ENCODE peak calls at places on chromosome 12, in seven cellular contexts. V, U, I, A, Q, J and S are unnamed samples.

GRCh38 chr12:52454411-52455201 is 2.7 kb upstream of the KRT6B start:
- DNase-seq in V (no peak), U (peak), I (no peak), A (no peak), Q (peak), J (no peak), S (peak)

GRCh38 chr12:26245175-26245942 is 50.0 kb downstream of the SSPN start:
- DNase-seq in V (no peak), U (no peak), I (no peak), A (peak), Q (no peak), J (no peak), S (no peak)

GRCh38 chr12:14373202-14373601 is 7.7 kb downstream of the ATF7IP start:
- DNase-seq in V (no peak), U (no peak), I (no peak), A (no peak), Q (no peak), J (no peak), S (no peak)

GRCh38 chr12:81078469-81079196 is 754 bp downstream of the ACSS3 start:
- DNase-seq in V (no peak), U (no peak), I (no peak), A (no peak), Q (no peak), J (no peak), S (no peak)

GRCh38 chr12:131092911-131093901 is 139.5 kb downstream of the ADGRD1 start:
- DNase-seq in V (no peak), U (no peak), I (no peak), A (no peak), Q (no peak), J (peak), S (no peak)

GRCh38 chr12:59780605-59781135 is 184.8 kb downstream of the SLC16A7 start:
- DNase-seq in V (no peak), U (peak), I (no peak), A (no peak), Q (peak), J (no peak), S (no peak)

GRCh38 chr12:49553512-49554088 is 14.3 kb downstream of the MCRS1 start:
- DNase-seq in V (peak), U (peak), I (peak), A (no peak), Q (peak), J (no peak), S (peak)

GRCh38 chr12:126156806-126157574 is 1091.8 kb downstream of the AACS start:
- DNase-seq in V (peak), U (peak), I (no peak), A (no peak), Q (no peak), J (no peak), S (no peak)

GRCh38 chr12:6372403-6373003 is 2.9 kb downstream of the SCNN1A start:
- DNase-seq in V (no peak), U (peak), I (peak), A (no peak), Q (peak), J (no peak), S (peak)

GRCh38 chr12:14664434-14665023 is 31.9 kb downstream of the GUCY2C start:
- DNase-seq in V (peak), U (peak), I (peak), A (peak), Q (peak), J (no peak), S (peak)

GRCh38 chr12:12582895-12583303 is 20.2 kb upstream of the DUSP16 start:
- DNase-seq in V (no peak), U (no peak), I (peak), A (no peak), Q (no peak), J (peak), S (no peak)

GRCh38 chr12:16048511-16048910 is 137.4 kb downstream of the DERA start:
- DNase-seq in V (no peak), U (no peak), I (no peak), A (no peak), Q (no peak), J (no peak), S (no peak)

GRCh38 chr12:52217223-52217622 is 15.8 kb upstream of the KRT7 start:
- DNase-seq in V (no peak), U (peak), I (no peak), A (no peak), Q (peak), J (no peak), S (no peak)

GRCh38 chr12:75722714-75723200 is 211.3 kb upstream of the KRR1 start:
- DNase-seq in V (no peak), U (no peak), I (peak), A (peak), Q (peak), J (peak), S (no peak)

GRCh38 chr12:113069149-113069548 is 12.6 kb downstream of the DTX1 start:
- DNase-seq in V (no peak), U (no peak), I (no peak), A (no peak), Q (no peak), J (no peak), S (no peak)

GRCh38 chr12:113071063-113071426 is 14.5 kb downstream of the DTX1 start:
- DNase-seq in V (no peak), U (no peak), I (no peak), A (no peak), Q (no peak), J (no peak), S (no peak)

GRCh38 chr12:113071427-113072112 is 15.0 kb downstream of the DTX1 start:
- DNase-seq in V (no peak), U (no peak), I (no peak), A (no peak), Q (no peak), J (no peak), S (no peak)

GRCh38 chr12:113069751-113070116 is 13.2 kb downstream of the DTX1 start:
- DNase-seq in V (no peak), U (no peak), I (no peak), A (no peak), Q (no peak), J (no peak), S (no peak)

DNA sequence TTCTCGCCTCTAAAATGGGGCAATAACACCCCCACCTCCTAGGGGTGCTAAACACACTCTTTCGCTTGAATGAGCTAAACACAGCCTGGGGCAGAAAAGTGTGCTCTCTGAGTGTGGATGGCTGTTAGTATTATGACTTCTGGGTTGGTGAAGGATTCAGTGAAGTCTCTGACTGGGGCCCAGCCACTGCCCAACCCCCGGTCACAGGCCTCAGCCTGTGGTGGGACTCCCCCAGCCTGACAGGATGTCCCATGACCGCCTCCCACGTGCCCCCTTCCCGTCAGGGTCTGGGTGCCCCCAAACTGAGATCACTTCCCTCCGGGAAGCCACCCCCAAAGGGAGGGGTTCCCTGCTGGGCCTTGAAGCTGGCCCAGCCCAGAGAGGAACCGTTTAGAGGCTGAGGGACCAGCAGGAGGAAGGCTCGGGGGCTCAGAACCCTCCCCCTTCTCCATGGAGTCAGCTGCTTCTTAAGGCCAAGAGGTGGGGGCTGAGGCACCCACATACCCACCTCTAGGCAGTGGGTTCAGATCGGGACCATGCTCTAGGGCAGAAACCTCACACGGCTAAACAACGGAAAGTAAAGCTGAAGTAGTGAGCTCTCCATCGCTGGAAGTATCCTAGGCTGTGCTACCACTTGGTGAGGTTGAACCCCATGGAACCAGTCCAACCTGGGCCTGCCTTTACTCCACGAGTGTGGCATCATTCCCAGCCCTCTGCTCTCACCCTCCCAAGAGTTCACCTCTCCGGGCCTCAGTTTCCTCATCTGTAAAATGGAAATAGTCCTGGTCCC is 13.8 kb downstream of the DTX1 start:
- DNase-seq in V (no peak), U (no peak), I (no peak), A (no peak), Q (no peak), J (no peak), S (no peak)
- TF ChIP-seq REST in V (no peak), U (no peak), I (no peak), A (no peak), Q (no peak), J (no peak), S (no peak)

DNA sequence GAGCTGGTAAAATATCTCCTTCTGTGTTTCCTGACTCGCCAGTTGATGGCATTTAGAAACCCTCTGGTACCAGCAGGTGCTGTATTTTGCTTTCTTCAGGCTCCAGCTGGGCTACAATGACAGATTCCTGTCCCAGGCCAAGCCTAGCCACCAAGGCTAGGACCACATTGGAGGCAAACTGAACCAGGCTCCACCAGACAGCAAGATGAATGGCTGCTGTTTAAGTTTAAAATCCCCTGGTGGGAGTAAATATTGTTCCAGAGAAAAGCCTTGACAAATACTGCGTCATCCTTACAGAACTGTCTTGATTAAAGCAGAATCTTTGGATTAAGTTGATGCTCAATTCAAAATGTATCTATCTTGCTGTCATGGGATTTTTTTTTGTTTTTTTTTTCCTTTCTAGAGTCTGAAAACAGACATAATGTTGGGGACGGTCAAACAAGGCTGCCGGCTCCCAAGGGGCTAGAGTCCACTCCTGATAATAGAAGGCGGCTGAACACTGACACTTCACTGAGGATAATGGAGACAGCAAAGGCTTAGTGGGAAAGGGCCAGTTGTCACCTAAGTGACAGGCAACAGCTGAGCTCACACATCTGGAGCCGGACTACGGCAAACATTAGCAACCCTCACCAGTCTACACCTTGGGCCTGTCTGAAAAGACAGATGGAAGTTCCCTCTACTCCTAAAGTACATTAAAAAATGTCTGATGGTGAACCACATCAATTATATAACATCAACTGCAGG is 1.8 kb downstream of the PRICKLE1 start:
- DNase-seq in V (no peak), U (no peak), I (no peak), A (no peak), Q (no peak), J (no peak), S (no peak)
- H3K27ac ChIP-seq in V (peak), U (no peak), I (no peak), A (no peak), Q (no peak), J (no peak), S (peak)

GRCh38 chr12:93085383-93086287 is 156.5 kb upstream of the EEA1 start:
- DNase-seq in V (no peak), U (peak), I (no peak), A (no peak), Q (no peak), J (no peak), S (no peak)

GRCh38 chr12:93086288-93086727 is 157.2 kb upstream of the EEA1 start:
- DNase-seq in V (no peak), U (no peak), I (no peak), A (no peak), Q (no peak), J (no peak), S (no peak)

GRCh38 chr12:93090768-93091172 is 161.7 kb upstream of the EEA1 start:
- DNase-seq in V (no peak), U (no peak), I (peak), A (no peak), Q (peak), J (no peak), S (peak)

GRCh38 chr12:93089805-93090569 is 160.9 kb upstream of the EEA1 start:
- DNase-seq in V (no peak), U (no peak), I (peak), A (peak), Q (peak), J (no peak), S (peak)

GRCh38 chr12:93087836-93088610 is 158.9 kb upstream of the EEA1 start:
- DNase-seq in V (no peak), U (no peak), I (no peak), A (no peak), Q (no peak), J (no peak), S (no peak)
- TF ChIP-seq REST in V (no peak), U (no peak), I (no peak), A (no peak), Q (no peak), J (no peak), S (no peak)

DNA sequence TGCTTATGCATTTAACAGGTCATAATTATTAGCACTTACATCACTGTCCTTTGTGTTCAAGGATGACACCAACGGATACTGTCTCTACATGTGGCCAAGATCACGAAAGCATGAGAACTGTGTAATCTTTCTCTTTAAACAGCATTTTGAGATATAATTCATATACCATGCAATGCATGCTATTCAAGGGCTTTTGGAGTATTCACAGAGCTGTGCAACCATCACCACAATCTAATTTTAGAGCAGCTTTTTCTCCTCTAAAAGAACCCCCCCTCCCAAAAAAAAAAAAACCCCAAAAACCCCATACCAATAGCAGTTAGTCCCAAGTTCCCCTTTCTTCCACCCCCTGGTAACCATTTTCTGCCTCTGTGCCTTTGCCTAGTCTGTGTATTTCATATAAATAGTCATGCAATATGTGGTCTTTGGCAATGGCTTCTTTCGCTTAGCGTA is 60.6 kb downstream of the SPRING1 start:
- DNase-seq in V (no peak), U (no peak), I (no peak), A (peak), Q (no peak), J (peak), S (no peak)
- H3K27ac ChIP-seq in V (no peak), U (no peak), I (no peak), A (peak), Q (no peak), J (peak), S (no peak)

GRCh38 chr12:64650762-64651161 is 40.5 kb downstream of the RASSF3 start:
- DNase-seq in V (no peak), U (no peak), I (peak), A (no peak), Q (no peak), J (no peak), S (peak)
- TF ChIP-seq REST in V (no peak), U (no peak), I (no peak), A (no peak), Q (no peak), J (no peak), S (no peak)

GRCh38 chr12:122458105-122459035 is 35.9 kb upstream of the CLIP1 start:
- DNase-seq in V (no peak), U (no peak), I (no peak), A (no peak), Q (no peak), J (no peak), S (no peak)
- H3K27ac ChIP-seq in V (no peak), U (no peak), I (no peak), A (no peak), Q (no peak), J (no peak), S (no peak)

DNA sequence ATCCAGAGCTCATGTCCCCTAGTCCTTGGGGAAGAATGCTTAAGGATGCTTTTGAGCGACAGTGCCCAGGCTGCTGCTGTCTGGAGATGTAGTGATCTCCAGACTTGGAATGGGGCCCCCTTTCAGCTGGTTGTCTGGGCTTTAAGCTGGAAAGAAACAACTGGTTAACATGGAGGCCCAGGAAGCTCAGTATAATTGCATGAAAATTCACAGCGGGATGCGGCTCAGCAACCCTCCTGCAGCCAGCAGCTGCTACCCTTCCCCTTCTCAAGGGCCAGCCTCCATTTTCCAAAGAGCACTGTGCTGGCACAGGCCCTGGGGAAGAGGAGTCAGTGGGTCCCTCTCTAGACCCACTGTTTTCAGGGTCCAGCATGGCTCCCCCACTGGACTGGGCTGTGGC is 26.3 kb downstream of the RAB35 start:
- DNase-seq in V (no peak), U (no peak), I (no peak), A (no peak), Q (no peak), J (no peak), S (no peak)
- TF ChIP-seq REST in V (no peak), U (no peak), I (no peak), A (no peak), Q (no peak), J (no peak), S (no peak)

GRCh38 chr12:76883151-76883550 is 4.3 kb upstream of the CSRP2 start:
- DNase-seq in V (no peak), U (no peak), I (no peak), A (no peak), Q (no peak), J (no peak), S (no peak)
- H3K27ac ChIP-seq in V (no peak), U (no peak), I (no peak), A (no peak), Q (no peak), J (no peak), S (no peak)

GRCh38 chr12:57093412-57094193 is 4.7 kb downstream of the NAB2 start:
- DNase-seq in V (peak), U (peak), I (peak), A (no peak), Q (no peak), J (no peak), S (no peak)
- TF ChIP-seq REST in V (no peak), U (no peak), I (no peak), A (no peak), Q (no peak), J (no peak), S (no peak)

GRCh38 chr12:106954462-106955376 is 988 bp upstream of the TMEM263 start:
- DNase-seq in V (peak), U (peak), I (no peak), A (no peak), Q (no peak), J (no peak), S (no peak)
- H3K27ac ChIP-seq in V (peak), U (no peak), I (peak), A (no peak), Q (peak), J (peak), S (peak)